ENCODE peak calls at places on chromosomes 13 and 19, in four cellular contexts. R is thoracic aorta, Q is tibial artery, W is PC-9. V is an unnamed sample. For H3K4me1 and H3K9me3, the result is how much of the 10 kb centered on the place peaks cover.

GRCh38 chr13:111248822-111249221 is 71.6 kb upstream of the TEX29 start:
- DNase-seq in W (no peak), R (no peak), Q (no peak), V (no peak)

GRCh38 chr19:38975214-38975860 is at the start of gene FBXO17:
- DNase-seq in Q (peak), R (no peak), W (no peak), V (no peak)

GRCh38 chr13:70523622-70524021 is 415.4 kb upstream of the KLHL1 start:
- DNase-seq in Q (no peak), W (no peak), R (no peak), V (no peak)

GRCh38 chr13:83845121-83845520 is 37.2 kb downstream of the SLITRK1 start:
- DNase-seq in Q (no peak), W (no peak), R (no peak), V (no peak)

GRCh38 chr19:16066611-16067104 is 9.6 kb upstream of the TPM4 start:
- DNase-seq in R (no peak), Q (peak), W (peak), V (no peak)

GRCh38 chr13:50081106-50081898 is 66.1 kb downstream of the KCNRG start:
- DNase-seq in W (no peak), Q (peak), R (no peak), V (no peak)

GRCh38 chr19:4897146-4897545 is 5.5 kb downstream of the ARRDC5 start:
- DNase-seq in Q (no peak), W (no peak), R (no peak), V (no peak)

GRCh38 chr13:99218545-99218944 is 17.9 kb downstream of the UBAC2 start:
- DNase-seq in R (no peak), Q (no peak), W (peak), V (no peak)

GRCh38 chr19:55340784-55341147 is 1.1 kb downstream of the KMT5C start:
- DNase-seq in R (no peak), Q (no peak), W (peak), V (no peak)

GRCh38 chr13:80873589-80873988 is 532.7 kb upstream of the SPRY2 start:
- DNase-seq in W (no peak), Q (no peak), R (no peak), V (no peak)

GRCh38 chr13:110682746-110683145 is 23.2 kb downstream of the CARS2 start:
- DNase-seq in R (no peak), Q (no peak), W (no peak), V (no peak)

GRCh38 chr13:81596224-81596753 is 1255.4 kb upstream of the SPRY2 start:
- DNase-seq in W (no peak), Q (no peak), R (no peak), V (no peak)

GRCh38 chr13:91167706-91168459 is 179.6 kb upstream of the MIR17HG start:
- DNase-seq in W (no peak), Q (no peak), R (no peak), V (no peak)

GRCh38 chr19:57807541-57807940 is 7.2 kb downstream of the ZNF552 start:
- DNase-seq in Q (no peak), R (no peak), W (no peak), V (no peak)

DNA sequence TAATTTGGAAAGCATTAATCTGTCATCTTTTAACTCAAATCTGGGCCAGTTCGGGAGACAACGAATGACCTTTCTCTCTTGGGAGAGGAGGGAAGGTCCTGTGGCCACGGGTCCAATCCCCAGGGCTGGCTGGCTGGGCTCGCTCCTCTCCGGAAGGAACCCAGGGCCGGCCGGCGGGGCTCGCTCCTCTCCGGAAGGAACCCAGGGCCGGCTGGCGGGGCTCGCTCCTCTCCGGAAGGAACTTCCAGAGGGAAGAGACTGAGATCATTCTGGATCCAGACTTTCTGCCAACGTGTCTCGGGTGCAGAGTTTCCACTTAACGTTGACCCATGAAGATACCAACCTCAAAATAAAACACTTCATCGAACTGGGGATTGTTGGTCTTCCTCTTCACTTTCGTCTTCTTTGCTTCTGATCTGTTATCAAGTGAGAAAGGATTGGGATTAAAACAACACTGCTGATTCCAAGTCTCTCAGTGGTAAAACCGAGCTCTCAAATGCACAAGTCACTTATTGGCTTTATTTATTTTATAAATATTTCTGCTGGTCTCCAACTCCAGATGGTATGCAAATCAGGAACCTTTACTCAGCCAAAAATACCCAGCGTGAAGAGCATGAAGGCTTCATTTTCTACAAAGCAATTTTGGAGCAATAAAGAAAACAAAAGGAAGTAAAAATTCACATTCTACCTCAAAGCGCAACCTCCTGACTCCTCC is 53.3 kb upstream of the C13orf46 start:
- DNase-seq in W (no peak), R (no peak), Q (no peak), V (no peak)
- H3K4me1 ChIP-seq in W (under half), R (under half), Q (under half), V (under half)

GRCh38 chr19:23917856-23918255 is 3.2 kb downstream of the ZNF726 start:
- DNase-seq in Q (no peak), R (no peak), W (no peak), V (no peak)

GRCh38 chr19:23916991-23917390 is 2.3 kb downstream of the ZNF726 start:
- DNase-seq in R (no peak), W (no peak), Q (no peak), V (no peak)

GRCh38 chr19:23913931-23914330 is 755 bp upstream of the ZNF726 start:
- DNase-seq in Q (no peak), R (no peak), W (no peak), V (no peak)

GRCh38 chr19:23909222-23909621 is 5.5 kb upstream of the ZNF726 start:
- DNase-seq in W (no peak), R (no peak), Q (no peak), V (no peak)

GRCh38 chr19:23914402-23915286 is at the start of gene ZNF726:
- DNase-seq in W (peak), R (peak), Q (peak), V (peak)
- H3K9me3 ChIP-seq in W (under half), R (under half), Q (under half), V (under half)

DNA sequence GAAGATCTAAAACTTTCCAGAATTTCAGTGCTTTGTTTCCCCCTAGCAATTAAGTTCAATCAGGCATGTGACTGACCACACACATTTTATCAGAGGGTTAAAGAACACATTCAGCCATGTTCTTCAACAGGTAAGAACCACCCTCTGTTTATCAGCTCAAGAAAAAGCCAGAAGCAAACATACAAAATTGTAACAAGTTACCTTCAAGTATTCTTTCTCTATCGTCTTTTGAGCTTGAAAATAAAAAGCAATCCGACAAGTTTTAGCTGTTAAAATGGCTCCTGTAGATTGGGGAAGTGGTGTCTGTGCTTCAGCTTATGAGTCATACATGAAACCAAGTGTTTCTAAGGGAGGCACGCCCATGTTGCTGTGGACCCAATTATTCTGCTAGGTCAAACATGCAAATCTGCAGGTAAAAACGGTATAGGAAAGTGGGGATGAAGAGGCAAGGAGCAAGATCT is at the start of gene ELF1:
- DNase-seq in Q (no peak), R (no peak), W (peak), V (no peak)
- H3K27ac ChIP-seq in Q (peak), R (peak), W (peak), V (peak)

DNA sequence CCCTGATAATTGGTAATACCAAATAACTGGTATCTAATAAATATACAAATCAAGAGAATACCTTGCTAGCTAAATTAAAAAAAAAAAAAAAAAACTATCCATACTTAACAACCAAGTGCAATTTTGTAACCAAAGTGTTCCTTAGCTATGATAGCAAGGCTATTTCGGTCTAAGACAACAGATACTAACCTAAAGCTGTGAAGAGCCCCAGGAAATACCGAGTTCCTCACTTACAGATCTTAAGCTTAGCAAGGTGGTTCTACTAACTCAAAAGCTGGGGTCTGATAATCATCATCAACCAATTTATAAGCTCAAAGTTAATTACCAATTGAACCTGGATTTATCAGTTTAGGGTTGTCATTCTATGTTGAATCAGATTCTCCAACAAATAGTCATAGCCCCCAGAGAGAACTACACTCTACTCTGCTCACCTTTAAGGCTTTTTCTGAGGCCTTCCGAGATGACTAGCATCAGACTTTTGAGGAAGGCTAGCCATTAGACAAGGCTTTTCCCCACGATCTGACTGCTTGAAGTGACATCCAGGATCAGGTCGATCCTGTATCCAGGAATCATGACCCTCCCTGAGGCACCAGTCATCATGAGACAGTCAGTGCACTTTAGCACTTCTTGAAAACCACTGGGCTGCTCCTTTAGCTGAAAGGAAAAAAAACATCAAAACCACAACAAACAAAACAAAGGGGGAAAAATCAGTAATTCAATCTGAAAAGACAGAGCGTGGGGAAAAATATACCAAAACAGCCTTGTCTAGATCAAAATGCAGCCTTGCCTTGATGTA is 32.0 kb downstream of the INTS6 start:
- DNase-seq in R (no peak), W (no peak), Q (no peak), V (peak)
- H3K4me1 ChIP-seq in R (under half), W (under half), Q (under half), V (under half)

GRCh38 chr19:36401475-36401874 is 17.0 kb downstream of the ZFP82 start:
- DNase-seq in W (no peak), R (no peak), Q (no peak), V (no peak)
- H3K9me3 ChIP-seq in W (under half), R (under half), Q (half or more), V (under half)